ENCODE peak calls at places on chromosomes 13 and 19, in four cellular contexts. One of them, this sample, is unnamed.

GRCh38 chr19:42078058-42078457 is 2.1 kb downstream of the ZNF574 start:
- DNase-seq in fibroblast of mammary gland: no peak
- DNase-seq in PC-3: no peak
- DNase-seq in upper lobe of right lung: no peak
- DNase-seq in this sample: no peak

GRCh38 chr19:50794074-50794777 is 4.0 kb downstream of the ACP4 start:
- DNase-seq in fibroblast of mammary gland: peak
- DNase-seq in PC-3: peak
- DNase-seq in upper lobe of right lung: no peak
- DNase-seq in this sample: no peak

GRCh38 chr13:26571518-26571917 is 14.0 kb downstream of the WASF3 start:
- DNase-seq in fibroblast of mammary gland: no peak
- DNase-seq in PC-3: no peak
- DNase-seq in upper lobe of right lung: no peak
- DNase-seq in this sample: no peak

GRCh38 chr13:45796421-45796960 is 55.1 kb downstream of the SIAH3 start:
- DNase-seq in fibroblast of mammary gland: no peak
- DNase-seq in PC-3: no peak
- DNase-seq in upper lobe of right lung: no peak
- DNase-seq in this sample: no peak

GRCh38 chr19:48804496-48804895 is 6.3 kb downstream of the BCAT2 start:
- DNase-seq in fibroblast of mammary gland: no peak
- DNase-seq in PC-3: no peak
- DNase-seq in upper lobe of right lung: no peak
- DNase-seq in this sample: no peak

GRCh38 chr19:35710784-35711723 is 6.7 kb downstream of the ZBTB32 start:
- DNase-seq in fibroblast of mammary gland: peak
- DNase-seq in PC-3: no peak
- DNase-seq in upper lobe of right lung: no peak
- DNase-seq in this sample: no peak

GRCh38 chr19:41734585-41734984 is 20.7 kb upstream of the CEACAM6 start:
- DNase-seq in fibroblast of mammary gland: no peak
- DNase-seq in PC-3: peak
- DNase-seq in upper lobe of right lung: no peak
- DNase-seq in this sample: no peak

GRCh38 chr19:37932985-37933953 is 26.3 kb downstream of the SIPA1L3 start:
- DNase-seq in fibroblast of mammary gland: peak
- DNase-seq in PC-3: peak
- DNase-seq in upper lobe of right lung: no peak
- DNase-seq in this sample: peak

GRCh38 chr13:105848494-105848893 is 687.0 kb downstream of the EFNB2 start:
- DNase-seq in fibroblast of mammary gland: no peak
- DNase-seq in PC-3: no peak
- DNase-seq in upper lobe of right lung: no peak
- DNase-seq in this sample: no peak

GRCh38 chr13:108031859-108032258 is 183.5 kb downstream of the LIG4 start:
- DNase-seq in fibroblast of mammary gland: no peak
- DNase-seq in PC-3: no peak
- DNase-seq in upper lobe of right lung: no peak
- DNase-seq in this sample: no peak

GRCh38 chr13:76672422-76672821 is 213.8 kb downstream of the KCTD12 start:
- DNase-seq in fibroblast of mammary gland: peak
- DNase-seq in PC-3: peak
- DNase-seq in upper lobe of right lung: no peak
- DNase-seq in this sample: peak

GRCh38 chr19:38277549-38277948 is 13.2 kb downstream of the SPINT2 start:
- DNase-seq in fibroblast of mammary gland: peak
- DNase-seq in PC-3: peak
- DNase-seq in upper lobe of right lung: no peak
- DNase-seq in this sample: peak

GRCh38 chr13:33744589-33745369 is 73.2 kb upstream of the RFC3 start:
- DNase-seq in fibroblast of mammary gland: no peak
- DNase-seq in PC-3: peak
- DNase-seq in upper lobe of right lung: peak
- DNase-seq in this sample: peak

GRCh38 chr19:18562086-18562485 is 4.4 kb downstream of the KXD1 start:
- DNase-seq in fibroblast of mammary gland: peak
- DNase-seq in PC-3: no peak
- DNase-seq in upper lobe of right lung: no peak
- DNase-seq in this sample: peak

GRCh38 chr13:72170571-72170970 is 303.6 kb upstream of the DACH1 start:
- DNase-seq in fibroblast of mammary gland: no peak
- DNase-seq in PC-3: no peak
- DNase-seq in upper lobe of right lung: peak
- DNase-seq in this sample: no peak

GRCh38 chr13:32587014-32587773 is 942 bp downstream of the PDS5B start:
- DNase-seq in fibroblast of mammary gland: peak
- DNase-seq in PC-3: peak
- DNase-seq in upper lobe of right lung: peak
- DNase-seq in this sample: peak

GRCh38 chr13:95298971-95299627 is 2.2 kb downstream of the ABCC4 start:
- DNase-seq in fibroblast of mammary gland: peak
- DNase-seq in PC-3: peak
- DNase-seq in upper lobe of right lung: no peak
- DNase-seq in this sample: peak

GRCh38 chr13:94332360-94333040 is 147.0 kb downstream of the DCT start:
- DNase-seq in fibroblast of mammary gland: no peak
- DNase-seq in PC-3: no peak
- DNase-seq in upper lobe of right lung: no peak
- DNase-seq in this sample: no peak

GRCh38 chr19:51196181-51196580 is 28.7 kb upstream of the CD33 start:
- DNase-seq in fibroblast of mammary gland: no peak
- DNase-seq in PC-3: no peak
- DNase-seq in upper lobe of right lung: no peak
- DNase-seq in this sample: no peak

GRCh38 chr13:51739403-51740112 is 64.4 kb downstream of the DHRS12 start:
- DNase-seq in fibroblast of mammary gland: peak
- DNase-seq in PC-3: no peak
- DNase-seq in upper lobe of right lung: no peak
- DNase-seq in this sample: peak

GRCh38 chr13:80828759-80829158 is 487.8 kb upstream of the SPRY2 start:
- DNase-seq in fibroblast of mammary gland: no peak
- DNase-seq in PC-3: no peak
- DNase-seq in upper lobe of right lung: no peak
- DNase-seq in this sample: peak

GRCh38 chr13:36516225-36516624 is 83.9 kb downstream of the CCNA1 start:
- DNase-seq in fibroblast of mammary gland: no peak
- DNase-seq in PC-3: no peak
- DNase-seq in upper lobe of right lung: no peak
- DNase-seq in this sample: no peak

GRCh38 chr19:5697022-5697889 is 7.2 kb downstream of the RPL36 start:
- DNase-seq in fibroblast of mammary gland: no peak
- DNase-seq in PC-3: no peak
- DNase-seq in upper lobe of right lung: no peak
- DNase-seq in this sample: no peak

GRCh38 chr19:55370305-55370988 is at the start of gene IL11:
- DNase-seq in fibroblast of mammary gland: peak
- DNase-seq in PC-3: peak
- DNase-seq in upper lobe of right lung: no peak
- DNase-seq in this sample: no peak

GRCh38 chr19:20928371-20928770 is 5.3 kb downstream of the ZNF85 start:
- DNase-seq in fibroblast of mammary gland: peak
- DNase-seq in PC-3: no peak
- DNase-seq in upper lobe of right lung: no peak
- DNase-seq in this sample: peak

GRCh38 chr19:11446652-11447301 is 11.3 kb downstream of the PRKCSH start:
- DNase-seq in fibroblast of mammary gland: peak
- DNase-seq in PC-3: peak
- DNase-seq in upper lobe of right lung: peak
- DNase-seq in this sample: peak

GRCh38 chr19:7874080-7874856 is at the start of gene PRR36:
- DNase-seq in fibroblast of mammary gland: no peak
- DNase-seq in PC-3: peak
- DNase-seq in upper lobe of right lung: peak
- DNase-seq in this sample: no peak

GRCh38 chr13:30186644-30187431 is 120.5 kb downstream of the KATNAL1 start:
- DNase-seq in fibroblast of mammary gland: no peak
- DNase-seq in PC-3: no peak
- DNase-seq in upper lobe of right lung: no peak
- DNase-seq in this sample: no peak

GRCh38 chr19:1766800-1767352 is 13.6 kb downstream of the ONECUT3 start:
- DNase-seq in fibroblast of mammary gland: no peak
- DNase-seq in PC-3: no peak
- DNase-seq in upper lobe of right lung: no peak
- DNase-seq in this sample: no peak

GRCh38 chr19:1181606-1182005 is 7.5 kb upstream of the SBNO2 start:
- DNase-seq in fibroblast of mammary gland: no peak
- DNase-seq in PC-3: peak
- DNase-seq in upper lobe of right lung: peak
- DNase-seq in this sample: no peak

GRCh38 chr19:16143399-16144215 is at the start of gene HSH2D:
- DNase-seq in fibroblast of mammary gland: no peak
- DNase-seq in PC-3: peak
- DNase-seq in upper lobe of right lung: peak
- DNase-seq in this sample: no peak

GRCh38 chr19:56109216-56109615 is 11.9 kb downstream of the ZNF787 start:
- DNase-seq in fibroblast of mammary gland: peak
- DNase-seq in PC-3: no peak
- DNase-seq in upper lobe of right lung: no peak
- DNase-seq in this sample: peak

GRCh38 chr13:33321686-33322473 is 36.3 kb upstream of the STARD13 start:
- DNase-seq in fibroblast of mammary gland: peak
- DNase-seq in PC-3: no peak
- DNase-seq in upper lobe of right lung: no peak
- DNase-seq in this sample: peak

GRCh38 chr19:41328818-41329220 is 18.8 kb downstream of the CCDC97 start:
- DNase-seq in fibroblast of mammary gland: no peak
- DNase-seq in PC-3: no peak
- DNase-seq in upper lobe of right lung: no peak
- DNase-seq in this sample: no peak

GRCh38 chr13:41459754-41460111 is 2.4 kb downstream of the RGCC start:
- DNase-seq in fibroblast of mammary gland: peak
- DNase-seq in PC-3: no peak
- DNase-seq in upper lobe of right lung: no peak
- DNase-seq in this sample: no peak
- TF ChIP-seq CTCF in fibroblast of mammary gland: no peak
- TF ChIP-seq CTCF in PC-3: no peak
- TF ChIP-seq CTCF in upper lobe of right lung: no peak
- TF ChIP-seq CTCF in this sample: no peak

DNA sequence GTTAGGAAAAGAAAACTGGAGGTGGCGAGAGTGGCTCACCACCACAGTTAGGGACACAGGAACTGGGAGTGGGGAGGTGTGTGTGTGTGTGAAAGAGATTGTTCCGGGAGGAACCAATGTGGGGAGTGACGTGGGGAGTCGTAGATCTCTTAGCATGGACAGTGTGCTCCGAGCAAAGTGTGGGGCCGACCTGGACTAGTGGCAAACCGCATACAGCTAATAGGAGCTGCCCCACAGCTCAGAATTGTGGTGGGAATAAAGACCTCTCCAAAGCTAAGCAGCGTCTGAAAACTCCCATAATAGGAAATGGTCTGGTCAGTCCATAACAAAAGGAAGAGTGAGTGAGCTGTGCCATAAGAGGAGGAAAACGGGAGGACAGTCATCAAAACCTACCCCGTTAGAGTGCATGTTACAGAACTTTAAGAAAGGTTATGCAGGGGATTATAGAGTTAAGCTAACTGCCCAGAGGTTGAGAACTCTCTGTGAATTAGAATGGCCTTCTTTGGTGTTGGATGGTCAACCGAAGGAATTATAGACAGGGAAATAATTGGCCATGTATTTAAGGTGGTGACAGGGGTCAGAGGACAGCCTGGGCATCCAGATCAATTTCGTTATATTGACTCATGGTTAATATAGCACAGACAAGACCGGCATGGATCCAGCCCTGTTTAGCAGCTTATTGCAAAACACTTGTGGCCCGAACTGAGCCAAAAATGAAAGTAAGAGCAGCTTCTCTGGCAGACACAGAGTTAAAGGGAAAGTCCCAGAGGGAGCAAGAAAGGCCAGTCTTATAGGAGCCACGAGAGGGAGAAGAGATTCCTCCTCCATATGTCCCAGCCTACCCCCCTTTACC is 8.9 kb upstream of the SLC15A1 start:
- DNase-seq in fibroblast of mammary gland: peak
- DNase-seq in PC-3: no peak
- DNase-seq in upper lobe of right lung: no peak
- DNase-seq in this sample: peak
- TF ChIP-seq CTCF in fibroblast of mammary gland: no peak
- TF ChIP-seq CTCF in PC-3: no peak
- TF ChIP-seq CTCF in upper lobe of right lung: no peak
- TF ChIP-seq CTCF in this sample: no peak

GRCh38 chr19:45717131-45717982 is 13.3 kb downstream of the FBXO46 start:
- DNase-seq in fibroblast of mammary gland: peak
- DNase-seq in PC-3: peak
- DNase-seq in upper lobe of right lung: peak
- DNase-seq in this sample: peak
- TF ChIP-seq CTCF in fibroblast of mammary gland: no peak
- TF ChIP-seq CTCF in PC-3: no peak
- TF ChIP-seq CTCF in upper lobe of right lung: peak
- TF ChIP-seq CTCF in this sample: no peak

GRCh38 chr13:63455938-63456337 is 2040.3 kb upstream of the PCDH20 start:
- DNase-seq in fibroblast of mammary gland: no peak
- DNase-seq in PC-3: peak
- DNase-seq in upper lobe of right lung: no peak
- DNase-seq in this sample: no peak
- TF ChIP-seq CTCF in fibroblast of mammary gland: peak
- TF ChIP-seq CTCF in PC-3: peak
- TF ChIP-seq CTCF in upper lobe of right lung: no peak
- TF ChIP-seq CTCF in this sample: peak

GRCh38 chr13:102726430-102726829 is 31.6 kb upstream of the METTL21C start:
- DNase-seq in fibroblast of mammary gland: peak
- DNase-seq in PC-3: peak
- DNase-seq in upper lobe of right lung: no peak
- DNase-seq in this sample: no peak
- TF ChIP-seq CTCF in fibroblast of mammary gland: no peak
- TF ChIP-seq CTCF in PC-3: peak
- TF ChIP-seq CTCF in upper lobe of right lung: no peak
- TF ChIP-seq CTCF in this sample: no peak